ENCODE peak calls at places on chromosomes 1 and 21, in nine cellular contexts. A, X, T, V, H, J, M, U and E are unnamed samples.

GRCh38 chr1:242147096-242147976 is 148.4 kb upstream of the MAP1LC3C start:
- DNase-seq in A (no peak), J (peak; percentile 36), M (no peak), T (no peak), H (peak; percentile 96), X (no peak), U (peak; percentile 30), V (no peak), E (no peak)

GRCh38 chr1:96863449-96863848 is 141.9 kb downstream of the PTBP2 start:
- DNase-seq in H (peak; percentile 6), J (no peak), M (no peak), X (no peak), A (no peak), V (no peak), U (no peak), T (no peak), E (no peak)

GRCh38 chr1:228035844-228036243 is 29.0 kb downstream of the WNT3A start:
- DNase-seq in J (no peak), T (no peak), X (no peak), A (no peak), V (no peak), M (no peak), U (no peak), H (peak; percentile 51), E (no peak)

GRCh38 chr1:103108525-103109150 is 316 bp upstream of the COL11A1 start:
- DNase-seq in T (peak; percentile 59), U (peak; percentile 56), X (no peak), J (no peak), M (no peak), H (no peak), A (peak; percentile 45), V (no peak), E (no peak)

GRCh38 chr1:223258751-223259177 is 105.2 kb downstream of the SUSD4 start:
- DNase-seq in U (peak; percentile 71), V (no peak), H (peak; percentile 28), J (no peak), X (no peak), A (no peak), M (no peak), T (peak; percentile 73), E (no peak)

GRCh38 chr21:45246535-45247320 is 41.0 kb downstream of the POFUT2 start:
- DNase-seq in H (no peak), A (no peak), T (no peak), U (no peak), V (no peak), M (no peak), J (no peak), X (no peak), E (no peak)

GRCh38 chr1:40898434-40898900 is 36.3 kb upstream of the CITED4 start:
- DNase-seq in T (no peak), V (no peak), M (no peak), J (peak; percentile 41), A (no peak), U (peak; percentile 45), X (no peak), H (peak; percentile 18), E (no peak)

GRCh38 chr21:42160111-42160949 is 58.6 kb upstream of the ABCG1 start:
- DNase-seq in M (no peak), H (no peak), A (no peak), X (no peak), T (no peak), U (no peak), V (no peak), J (no peak), E (no peak)

GRCh38 chr1:66998972-66999371 is 55.0 kb downstream of the SLC35D1 start:
- DNase-seq in T (no peak), M (no peak), H (peak; percentile 22), X (no peak), J (no peak), U (peak; percentile 42), A (no peak), V (no peak), E (no peak)

GRCh38 chr1:191508239-191508638 is 650.0 kb upstream of the RGS18 start:
- DNase-seq in T (no peak), V (no peak), U (no peak), M (no peak), H (no peak), X (no peak), A (no peak), J (no peak), E (no peak)

GRCh38 chr1:244325056-244325764 is 126.5 kb downstream of the ADSS2 start:
- DNase-seq in J (no peak), H (peak; percentile 87), U (no peak), X (no peak), V (no peak), A (no peak), T (no peak), M (no peak), E (no peak)

GRCh38 chr1:93426183-93426582 is 21.7 kb upstream of the FNBP1L start:
- DNase-seq in J (no peak), X (no peak), U (no peak), T (no peak), H (no peak), V (no peak), A (no peak), M (no peak), E (no peak)

GRCh38 chr1:53076165-53076564 is 14.2 kb downstream of the PODN start:
- DNase-seq in V (no peak), J (no peak), H (no peak), X (no peak), U (no peak), A (no peak), T (no peak), M (no peak), E (no peak)

GRCh38 chr1:96992871-96993270 is 271.3 kb downstream of the PTBP2 start:
- DNase-seq in U (peak; percentile 68), M (no peak), V (no peak), A (no peak), H (no peak), J (no peak), X (no peak), T (peak; percentile 52), E (peak; percentile 18)

GRCh38 chr1:226123591-226124471 is 61.3 kb downstream of the H3-3A start:
- DNase-seq in A (no peak), V (no peak), U (no peak), X (no peak), T (peak; percentile 37), M (no peak), H (no peak), J (no peak), E (no peak)

GRCh38 chr1:185775505-185775904 is 41.3 kb downstream of the HMCN1 start:
- DNase-seq in M (no peak), A (no peak), J (no peak), T (no peak), V (no peak), H (no peak), U (no peak), X (no peak), E (no peak)

GRCh38 chr21:44615881-44616590 is 4.2 kb downstream of the KRTAP10-8 start:
- DNase-seq in U (no peak), H (no peak), V (no peak), M (no peak), A (no peak), J (no peak), T (no peak), X (no peak), E (no peak)

GRCh38 chr21:44405948-44406872 is 49.1 kb upstream of the LRRC3 start:
- DNase-seq in J (no peak), X (no peak), H (no peak), M (no peak), V (peak; percentile 4), A (no peak), T (peak; percentile 10), U (peak; percentile 14), E (peak; percentile 10)

GRCh38 chr1:116374340-116375164 is 1.5 kb downstream of the ATP1A1 start:
- DNase-seq in T (no peak), J (no peak), M (no peak), V (no peak), H (peak; percentile 13), U (no peak), A (no peak), X (no peak), E (no peak)